ENCODE peak calls at places on chromosome 4, in seven cellular contexts. C is tibial artery, J is amniotic stem cell, X is activated T-cell treated with anti-CD3 and anti-CD28 coated beads for 24 hours, I is myocyte, R is M059J, K is occipital lobe. U is an unnamed sample.

GRCh38 chr4:10030946-10031662 is 9.8 kb upstream of the SLC2A9 start:
- DNase-seq in K (no peak), R (no peak), C (no peak), J (no peak), I (peak), X (no peak), U (no peak)

GRCh38 chr4:38463268-38463958 is 200.6 kb upstream of the KLF3 start:
- DNase-seq in C (no peak), K (no peak), J (no peak), R (no peak), I (peak), X (no peak), U (no peak)

GRCh38 chr4:164531336-164531735 is 222.6 kb upstream of the SMIM31 start:
- DNase-seq in I (no peak), R (no peak), K (no peak), C (no peak), X (no peak), J (no peak), U (no peak)

GRCh38 chr4:1137063-1137771 is 23.9 kb upstream of the RNF212 start:
- DNase-seq in I (no peak), X (no peak), K (no peak), J (no peak), C (no peak), R (no peak), U (no peak)

GRCh38 chr4:55424791-55425190 is 29.0 kb downstream of the TMEM165 start:
- DNase-seq in R (no peak), X (no peak), C (no peak), I (no peak), J (no peak), K (no peak), U (no peak)

GRCh38 chr4:165207016-165207430 is 338 bp upstream of the KLHL2 start:
- DNase-seq in C (no peak), R (peak), J (no peak), K (peak), X (no peak), I (peak), U (no peak)

GRCh38 chr4:15303052-15303641 is 124.7 kb upstream of the C1QTNF7 start:
- DNase-seq in X (no peak), J (peak), C (no peak), K (no peak), I (peak), R (peak), U (no peak)

GRCh38 chr4:8939160-8939855 is 67.7 kb upstream of the HMX1 start:
- DNase-seq in I (no peak), K (no peak), R (no peak), X (no peak), J (no peak), C (no peak), U (no peak)

GRCh38 chr4:138816883-138817282 is 198.7 kb upstream of the NOCT start:
- DNase-seq in I (no peak), K (no peak), C (no peak), X (no peak), R (no peak), J (no peak), U (no peak)

GRCh38 chr4:53050361-53050774 is 188.3 kb downstream of the RASL11B start:
- DNase-seq in R (peak), X (no peak), J (no peak), I (no peak), K (no peak), C (no peak), U (no peak)

U was measured in amygdala.